ENCODE peak calls at places on chromosomes 7 and 10, in six cellular contexts. Q is NCI-H69; T is activated T-helper 1 cell treated with Interleukin-2 at 50 U/mL for 16 hours; D is choroid plexus epithelial cell; E is activated CD4-positive, alpha-beta T cell treated with anti-CD3 and anti-CD28 coated beads, Interleukin-2, amount 10 ng/mL, durations not matched to agents 24 days and 14 days; N is ecto neural progenitor cell. P is an unnamed sample.

GRCh38 chr7:66824041-66824440 is 83.5 kb downstream of the RABGEF1 start:
- DNase-seq in E (no peak), N (no peak), T (no peak), D (no peak), Q (no peak), P (peak)

GRCh38 chr10:12993595-12993994 is 7.9 kb downstream of the CCDC3 start:
- DNase-seq in N (no peak), T (no peak), E (no peak), Q (no peak), D (no peak), P (no peak)

GRCh38 chr10:3805791-3806381 is 20.9 kb upstream of the KLF6 start:
- DNase-seq in Q (peak), N (no peak), T (peak), D (peak), E (peak), P (peak)

GRCh38 chr7:92836489-92837213 is at the start of gene CDK6:
- DNase-seq in T (peak), E (peak), D (peak), Q (peak), N (peak), P (peak)

GRCh38 chr7:128827971-128828711 is 2.1 kb upstream of the FLNC start:
- DNase-seq in D (peak), N (no peak), E (no peak), Q (no peak), T (no peak), P (no peak)

GRCh38 chr7:132225216-132226030 is 350.8 kb downstream of the PLXNA4 start:
- DNase-seq in N (no peak), D (no peak), T (no peak), E (no peak), Q (no peak), P (no peak)

GRCh38 chr7:1087462-1087809 is 477 bp upstream of the GPER1 start:
- DNase-seq in T (no peak), E (no peak), N (no peak), Q (no peak), D (peak), P (no peak)

GRCh38 chr7:129751916-129752315 is 140.4 kb downstream of the NRF1 start:
- DNase-seq in N (no peak), D (no peak), Q (no peak), E (no peak), T (no peak), P (no peak)

GRCh38 chr10:14200645-14201534 is 129.8 kb downstream of the FRMD4A start:
- DNase-seq in N (peak), E (peak), D (no peak), T (no peak), Q (peak), P (no peak)

GRCh38 chr7:3753868-3754267 is 452.8 kb downstream of the SDK1 start:
- DNase-seq in D (no peak), T (no peak), E (no peak), N (no peak), Q (peak), P (no peak)

GRCh38 chr10:43384252-43385221 is 13.1 kb downstream of the FXYD4 start:
- DNase-seq in Q (peak), D (no peak), T (no peak), N (no peak), E (no peak), P (peak)

GRCh38 chr10:123132576-123133477 is 2.9 kb upstream of the HMX3 start:
- DNase-seq in N (peak), E (peak), D (peak), Q (peak), T (peak), P (peak)

GRCh38 chr10:77636286-77636966 is 1.2 kb downstream of the KCNMA1 start:
- DNase-seq in D (no peak), N (peak), T (no peak), E (no peak), Q (peak), P (no peak)

GRCh38 chr10:69807122-69807521 is 5.4 kb downstream of the COL13A1 start:
- DNase-seq in N (no peak), E (no peak), T (no peak), Q (no peak), D (peak), P (no peak)

GRCh38 chr7:317643-318405 is 27.9 kb downstream of the FOXL3 start:
- DNase-seq in Q (no peak), D (no peak), E (no peak), N (no peak), T (no peak), P (peak)

GRCh38 chr10:126417220-126417825 is 29.0 kb upstream of the ADAM12 start:
- DNase-seq in E (no peak), Q (no peak), N (no peak), T (no peak), D (no peak), P (no peak)

GRCh38 chr7:155998766-155999630 is 186.7 kb upstream of the SHH start:
- DNase-seq in N (peak), D (no peak), E (no peak), T (no peak), Q (no peak), P (peak)

GRCh38 chr10:57849726-57850357 is 417.9 kb downstream of the IPMK start:
- DNase-seq in T (no peak), E (no peak), Q (peak), N (no peak), D (peak), P (no peak)

GRCh38 chr7:100966542-100967291 is 2.6 kb upstream of the MUC12 start:
- DNase-seq in D (no peak), N (no peak), T (no peak), Q (no peak), E (no peak), P (no peak)

GRCh38 chr10:12235116-12235694 is 39.2 kb downstream of the CDC123 start:
- DNase-seq in N (no peak), E (no peak), D (no peak), Q (no peak), T (no peak), P (no peak)

GRCh38 chr10:78082636-78083035 is 49.0 kb downstream of the RPS24 start:
- DNase-seq in N (peak), E (no peak), Q (no peak), T (no peak), D (no peak), P (no peak)

GRCh38 chr10:113021268-113022028 is 71.4 kb downstream of the TCF7L2 start:
- DNase-seq in E (no peak), N (no peak), Q (no peak), D (no peak), T (no peak), P (no peak)

GRCh38 chr10:4048245-4048864 is 263.3 kb upstream of the KLF6 start:
- DNase-seq in N (no peak), D (no peak), T (no peak), Q (no peak), E (peak), P (no peak)

GRCh38 chr7:131652934-131653333 is 96.5 kb upstream of the PODXL start:
- DNase-seq in E (no peak), T (no peak), N (no peak), Q (no peak), D (no peak), P (no peak)

GRCh38 chr7:66110861-66111260 is 3.8 kb upstream of the CRCP start:
- DNase-seq in Q (no peak), N (no peak), T (no peak), E (no peak), D (peak), P (no peak)

GRCh38 chr10:127871631-127872010 is 21.1 kb downstream of the CLRN3 start:
- DNase-seq in Q (no peak), E (no peak), T (no peak), D (no peak), N (no peak), P (no peak)

GRCh38 chr10:70348228-70348850 is 34.1 kb downstream of the LRRC20 start:
- DNase-seq in Q (peak), N (no peak), D (peak), E (peak), T (no peak), P (peak)

GRCh38 chr10:132346806-132347205 is 14.8 kb downstream of the LRRC27 start:
- DNase-seq in D (no peak), E (no peak), N (no peak), T (no peak), Q (no peak), P (peak)

GRCh38 chr10:45023426-45023825 is 22.7 kb downstream of the ZNF22 start:
- DNase-seq in N (no peak), E (peak), D (peak), T (no peak), Q (no peak), P (no peak)

GRCh38 chr7:129188372-129188891 is at the start of gene SMO:
- DNase-seq in D (peak), N (peak), E (no peak), T (no peak), Q (peak), P (peak)